ENCODE peak calls at places on chromosomes 6 and 20, in six cellular contexts. One of them, this sample, is unnamed. For H3K36me3, the result is how much of the 10 kb centered on the place peaks cover.

GRCh38 chr6:62652692-62653328 is 366.8 kb upstream of the KHDRBS2 start:
- DNase-seq in HAP-1: no peak
- DNase-seq in heart left ventricle: no peak
- DNase-seq in IMR-90: peak
- DNase-seq in stomach: no peak
- DNase-seq in neural progenitor cell: peak
- DNase-seq in this sample: no peak

GRCh38 chr6:138410048-138410735 is 6.2 kb downstream of the HEBP2 start:
- DNase-seq in heart left ventricle: no peak
- DNase-seq in neural progenitor cell: no peak
- DNase-seq in HAP-1: no peak
- DNase-seq in stomach: no peak
- DNase-seq in IMR-90: peak
- DNase-seq in this sample: no peak

GRCh38 chr6:4645713-4646356 is 130.4 kb upstream of the CDYL start:
- DNase-seq in stomach: no peak
- DNase-seq in heart left ventricle: no peak
- DNase-seq in neural progenitor cell: no peak
- DNase-seq in HAP-1: no peak
- DNase-seq in IMR-90: no peak
- DNase-seq in this sample: no peak

GRCh38 chr6:33163540-33163939 is 28.7 kb downstream of the COL11A2 start:
- DNase-seq in neural progenitor cell: no peak
- DNase-seq in HAP-1: no peak
- DNase-seq in IMR-90: no peak
- DNase-seq in heart left ventricle: no peak
- DNase-seq in stomach: no peak
- DNase-seq in this sample: no peak

GRCh38 chr6:111813247-111814162 is 59.7 kb downstream of the FYN start:
- DNase-seq in heart left ventricle: no peak
- DNase-seq in neural progenitor cell: no peak
- DNase-seq in HAP-1: no peak
- DNase-seq in stomach: no peak
- DNase-seq in IMR-90: peak
- DNase-seq in this sample: no peak

GRCh38 chr6:135060076-135060475 is 5.5 kb upstream of the HBS1L start:
- DNase-seq in heart left ventricle: no peak
- DNase-seq in neural progenitor cell: no peak
- DNase-seq in HAP-1: no peak
- DNase-seq in IMR-90: no peak
- DNase-seq in stomach: no peak
- DNase-seq in this sample: no peak

GRCh38 chr20:17024513-17025105 is 202.2 kb upstream of the PCSK2 start:
- DNase-seq in stomach: no peak
- DNase-seq in IMR-90: peak
- DNase-seq in HAP-1: no peak
- DNase-seq in neural progenitor cell: peak
- DNase-seq in heart left ventricle: no peak
- DNase-seq in this sample: no peak

GRCh38 chr6:36028887-36029324 is 1.3 kb downstream of the MAPK14 start:
- DNase-seq in stomach: peak
- DNase-seq in neural progenitor cell: peak
- DNase-seq in HAP-1: peak
- DNase-seq in heart left ventricle: peak
- DNase-seq in IMR-90: peak
- DNase-seq in this sample: peak

GRCh38 chr20:58751956-58752355 is 59.4 kb downstream of the NPEPL1 start:
- DNase-seq in heart left ventricle: no peak
- DNase-seq in IMR-90: no peak
- DNase-seq in HAP-1: no peak
- DNase-seq in neural progenitor cell: no peak
- DNase-seq in stomach: peak
- DNase-seq in this sample: no peak

GRCh38 chr6:131615275-131615674 is 12.8 kb downstream of the MED23 start:
- DNase-seq in IMR-90: no peak
- DNase-seq in neural progenitor cell: no peak
- DNase-seq in stomach: no peak
- DNase-seq in heart left ventricle: no peak
- DNase-seq in HAP-1: no peak
- DNase-seq in this sample: no peak

GRCh38 chr20:17933711-17934110 is 34.9 kb downstream of the SNX5 start:
- DNase-seq in stomach: no peak
- DNase-seq in IMR-90: no peak
- DNase-seq in HAP-1: no peak
- DNase-seq in heart left ventricle: no peak
- DNase-seq in neural progenitor cell: peak
- DNase-seq in this sample: no peak

GRCh38 chr6:10951675-10952282 is 64.9 kb downstream of the SYCP2L start:
- DNase-seq in IMR-90: peak
- DNase-seq in neural progenitor cell: peak
- DNase-seq in stomach: no peak
- DNase-seq in HAP-1: peak
- DNase-seq in heart left ventricle: no peak
- DNase-seq in this sample: no peak

GRCh38 chr6:133892444-133893323 is 3.8 kb downstream of the TCF21 start:
- DNase-seq in neural progenitor cell: peak
- DNase-seq in HAP-1: no peak
- DNase-seq in heart left ventricle: no peak
- DNase-seq in IMR-90: peak
- DNase-seq in stomach: no peak
- DNase-seq in this sample: no peak

GRCh38 chr6:119533603-119534279 is 184.2 kb upstream of the MAN1A1 start:
- DNase-seq in HAP-1: no peak
- DNase-seq in IMR-90: peak
- DNase-seq in stomach: no peak
- DNase-seq in neural progenitor cell: no peak
- DNase-seq in heart left ventricle: no peak
- DNase-seq in this sample: no peak

GRCh38 chr6:150766201-150766997 is 99.1 kb upstream of the MTHFD1L start:
- DNase-seq in stomach: no peak
- DNase-seq in HAP-1: peak
- DNase-seq in heart left ventricle: peak
- DNase-seq in IMR-90: no peak
- DNase-seq in neural progenitor cell: peak
- DNase-seq in this sample: no peak

GRCh38 chr6:34877869-34878485 is 9.9 kb downstream of the TAF11 start:
- DNase-seq in heart left ventricle: no peak
- DNase-seq in HAP-1: no peak
- DNase-seq in IMR-90: no peak
- DNase-seq in stomach: no peak
- DNase-seq in neural progenitor cell: no peak
- DNase-seq in this sample: no peak

GRCh38 chr6:34872332-34872731 is 15.5 kb downstream of the TAF11 start:
- DNase-seq in heart left ventricle: no peak
- DNase-seq in HAP-1: no peak
- DNase-seq in stomach: no peak
- DNase-seq in IMR-90: no peak
- DNase-seq in neural progenitor cell: no peak
- DNase-seq in this sample: no peak

GRCh38 chr6:34876451-34876850 is 11.4 kb downstream of the TAF11 start:
- DNase-seq in stomach: no peak
- DNase-seq in neural progenitor cell: no peak
- DNase-seq in heart left ventricle: no peak
- DNase-seq in HAP-1: no peak
- DNase-seq in IMR-90: no peak
- DNase-seq in this sample: no peak

GRCh38 chr6:34877259-34877658 is 10.6 kb downstream of the TAF11 start:
- DNase-seq in HAP-1: no peak
- DNase-seq in heart left ventricle: no peak
- DNase-seq in IMR-90: no peak
- DNase-seq in neural progenitor cell: no peak
- DNase-seq in stomach: no peak
- DNase-seq in this sample: no peak

GRCh38 chr6:34875292-34876213 is 12.3 kb downstream of the TAF11 start:
- DNase-seq in neural progenitor cell: no peak
- DNase-seq in IMR-90: no peak
- DNase-seq in heart left ventricle: no peak
- DNase-seq in stomach: no peak
- DNase-seq in HAP-1: no peak
- DNase-seq in this sample: no peak
- H3K36me3 ChIP-seq in neural progenitor cell: under half
- H3K36me3 ChIP-seq in IMR-90: under half
- H3K36me3 ChIP-seq in heart left ventricle: half or more
- H3K36me3 ChIP-seq in stomach: under half
- H3K36me3 ChIP-seq in HAP-1: half or more
- H3K36me3 ChIP-seq in this sample: half or more

DNA sequence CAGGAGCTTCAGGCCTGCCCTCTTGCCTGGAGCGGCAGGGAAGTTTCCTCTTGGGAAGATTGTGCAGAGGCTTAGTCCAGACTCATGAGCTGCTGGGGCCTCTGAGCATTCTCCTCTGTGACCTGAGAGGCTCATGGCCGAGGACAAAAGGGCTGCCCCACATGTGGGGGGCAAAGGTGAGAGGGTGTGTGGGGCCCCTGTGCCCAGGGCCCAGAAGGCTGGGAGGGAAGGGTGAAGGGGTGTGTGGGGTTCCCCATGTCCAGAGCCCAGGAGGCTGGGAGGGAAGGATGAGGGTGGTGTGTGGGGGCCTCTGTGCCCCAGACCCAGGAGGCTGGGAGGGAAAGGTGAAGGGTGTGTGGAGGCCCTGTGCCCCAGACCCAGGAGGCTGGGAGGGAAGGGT is 50.8 kb upstream of the SLC22A1 start:
- DNase-seq in HAP-1: no peak
- DNase-seq in heart left ventricle: no peak
- DNase-seq in IMR-90: no peak
- DNase-seq in neural progenitor cell: no peak
- DNase-seq in stomach: no peak
- DNase-seq in this sample: no peak
- H3K36me3 ChIP-seq in HAP-1: half or more
- H3K36me3 ChIP-seq in heart left ventricle: half or more
- H3K36me3 ChIP-seq in IMR-90: half or more
- H3K36me3 ChIP-seq in neural progenitor cell: under half
- H3K36me3 ChIP-seq in stomach: half or more
- H3K36me3 ChIP-seq in this sample: half or more

DNA sequence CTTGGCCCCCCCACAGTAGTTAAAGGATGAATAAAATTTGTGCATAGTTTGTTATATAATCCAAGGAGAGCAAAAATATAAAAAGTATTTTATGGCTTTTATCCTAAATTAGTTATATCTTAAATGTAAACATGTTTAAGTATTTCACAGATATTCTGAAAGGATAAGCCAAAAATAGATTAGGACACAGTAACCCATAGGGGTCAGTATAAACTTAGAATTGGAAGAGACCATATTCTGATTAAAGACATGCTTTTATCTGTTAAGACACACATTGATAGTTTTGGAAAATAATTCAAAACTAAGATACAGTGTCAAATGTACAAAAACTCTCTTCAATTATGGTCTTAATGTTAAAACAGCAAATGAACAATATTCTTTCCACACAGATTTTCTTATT is 4.5 kb upstream of the SERINC1 start:
- DNase-seq in stomach: no peak
- DNase-seq in HAP-1: peak
- DNase-seq in neural progenitor cell: peak
- DNase-seq in IMR-90: peak
- DNase-seq in heart left ventricle: no peak
- DNase-seq in this sample: peak
- H3K36me3 ChIP-seq in stomach: under half
- H3K36me3 ChIP-seq in HAP-1: under half
- H3K36me3 ChIP-seq in neural progenitor cell: under half
- H3K36me3 ChIP-seq in IMR-90: under half
- H3K36me3 ChIP-seq in heart left ventricle: under half
- H3K36me3 ChIP-seq in this sample: under half

DNA sequence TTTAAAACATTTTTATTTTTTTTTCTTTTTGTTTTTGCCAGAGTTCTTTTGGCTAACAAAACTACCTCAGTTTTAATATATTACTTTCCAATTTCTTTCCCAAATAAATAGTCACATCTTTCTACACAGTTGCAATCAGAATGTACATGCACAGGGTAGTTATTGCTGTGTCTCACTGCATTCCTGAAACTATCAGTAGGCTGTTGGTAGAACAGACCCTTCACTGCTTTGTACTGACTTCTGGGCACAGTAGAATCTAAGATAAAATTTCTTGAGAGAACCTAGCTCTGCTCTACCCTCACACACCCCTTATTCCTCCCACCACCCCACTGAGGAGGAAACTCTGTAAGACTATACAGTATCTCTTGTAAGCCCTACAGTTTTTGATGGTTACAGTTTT is 19.9 kb downstream of the TPX2 start:
- DNase-seq in heart left ventricle: no peak
- DNase-seq in HAP-1: no peak
- DNase-seq in IMR-90: no peak
- DNase-seq in stomach: no peak
- DNase-seq in neural progenitor cell: no peak
- DNase-seq in this sample: no peak
- H3K36me3 ChIP-seq in heart left ventricle: under half
- H3K36me3 ChIP-seq in HAP-1: half or more
- H3K36me3 ChIP-seq in IMR-90: under half
- H3K36me3 ChIP-seq in stomach: under half
- H3K36me3 ChIP-seq in neural progenitor cell: under half
- H3K36me3 ChIP-seq in this sample: under half

DNA sequence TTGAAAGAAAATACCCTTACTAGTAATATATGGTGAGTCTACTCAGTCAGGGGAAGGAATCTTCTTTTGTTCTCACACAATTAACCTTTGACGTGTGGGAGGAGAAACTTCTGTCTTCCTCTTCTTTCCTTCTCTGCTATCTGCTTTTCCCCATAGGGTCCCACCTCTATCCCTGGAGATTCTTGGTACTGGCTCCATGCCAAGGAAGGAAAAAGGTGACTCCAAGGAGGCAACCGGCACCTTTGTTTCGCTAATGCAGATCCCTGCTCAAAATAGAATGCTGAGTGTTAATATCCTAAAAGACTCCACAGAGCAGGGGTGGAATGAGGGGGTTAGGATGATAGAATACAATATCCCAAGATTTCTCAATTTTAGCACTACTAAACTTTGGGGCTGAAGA is 116.7 kb downstream of the CD164 start:
- DNase-seq in IMR-90: no peak
- DNase-seq in heart left ventricle: no peak
- DNase-seq in stomach: no peak
- DNase-seq in HAP-1: no peak
- DNase-seq in neural progenitor cell: no peak
- DNase-seq in this sample: no peak
- H3K36me3 ChIP-seq in IMR-90: under half
- H3K36me3 ChIP-seq in heart left ventricle: under half
- H3K36me3 ChIP-seq in stomach: under half
- H3K36me3 ChIP-seq in HAP-1: under half
- H3K36me3 ChIP-seq in neural progenitor cell: under half
- H3K36me3 ChIP-seq in this sample: under half